ENCODE peak calls at places on chromosomes 13 and 19, in six cellular contexts. T is IMR-90, A is neuronal stem cell, B is mesenchymal stem cell, C is H1, V is H9. X is an unnamed sample.

GRCh38 chr19:58346961-58347929 is 6.0 kb downstream of the A1BG start:
- DNase-seq in T (peak), A (peak), B (peak), C (peak), V (peak), X (no peak)

GRCh38 chr13:110475550-110476219 is 85.8 kb downstream of the RAB20 start:
- DNase-seq in T (no peak), A (no peak), B (no peak), C (no peak), V (no peak), X (no peak)

GRCh38 chr13:102817907-102818306 is 19.0 kb downstream of the BIVM start:
- DNase-seq in T (no peak), A (no peak), B (no peak), C (no peak), V (no peak), X (no peak)

GRCh38 chr13:52879950-52880650 is 31.7 kb upstream of the PCDH8 start:
- DNase-seq in T (no peak), A (no peak), B (no peak), C (no peak), V (peak), X (no peak)

GRCh38 chr13:27619711-27620376 is 485 bp downstream of the LNX2 start:
- DNase-seq in T (peak), A (no peak), B (peak), C (no peak), V (no peak), X (peak)

GRCh38 chr13:49366841-49367240 is 77.0 kb downstream of the CAB39L start:
- DNase-seq in T (peak), A (no peak), B (no peak), C (no peak), V (no peak), X (peak)

GRCh38 chr19:46890423-46891170 is 29.8 kb downstream of the ARHGAP35 start:
- DNase-seq in T (peak), A (no peak), B (peak), C (no peak), V (no peak), X (no peak)

GRCh38 chr13:50729177-50729576 is 114.3 kb downstream of the DLEU7 start:
- DNase-seq in T (no peak), A (no peak), B (no peak), C (no peak), V (no peak), X (no peak)

GRCh38 chr19:4597278-4597974 is 37.9 kb upstream of the SEMA6B start:
- DNase-seq in T (no peak), A (no peak), B (no peak), C (peak), V (no peak), X (no peak)

GRCh38 chr19:17826508-17827056 is 5.3 kb upstream of the INSL3 start:
- DNase-seq in T (no peak), A (no peak), B (no peak), C (no peak), V (no peak), X (peak)

GRCh38 chr19:31139871-31140505 is 209.2 kb downstream of the TSHZ3 start:
- DNase-seq in T (peak), A (no peak), B (peak), C (no peak), V (no peak), X (peak)

GRCh38 chr19:2982983-2983350 is 5.6 kb downstream of the TLE6 start:
- DNase-seq in T (peak), A (no peak), B (peak), C (no peak), V (no peak), X (peak)

GRCh38 chr19:51799998-51800848 is 5.3 kb downstream of the FPR3 start:
- DNase-seq in T (peak), A (no peak), B (no peak), C (no peak), V (no peak), X (no peak)

GRCh38 chr19:14871619-14872230 is 14.2 kb downstream of the OR7A17 start:
- DNase-seq in T (peak), A (no peak), B (no peak), C (no peak), V (no peak), X (no peak)

GRCh38 chr13:67224148-67224846 is 5.8 kb downstream of the PCDH9 start:
- DNase-seq in T (peak), A (peak), B (peak), C (no peak), V (peak), X (no peak)

GRCh38 chr19:42657551-42657950 is 62.8 kb upstream of the CEACAM8 start:
- DNase-seq in T (peak), A (no peak), B (no peak), C (no peak), V (no peak), X (no peak)

GRCh38 chr19:290539-291521 is at the start of gene PLPP2:
- DNase-seq in T (no peak), A (no peak), B (no peak), C (peak), V (peak), X (peak)

GRCh38 chr13:112127564-112127963 is 60.6 kb downstream of the SOX1 start:
- DNase-seq in T (no peak), A (no peak), B (no peak), C (no peak), V (no peak), X (no peak)

GRCh38 chr19:48203227-48203793 is 32.8 kb downstream of the ZSWIM9 start:
- DNase-seq in T (no peak), A (no peak), B (no peak), C (no peak), V (no peak), X (no peak)

GRCh38 chr13:104385409-104385808 is 1319.2 kb upstream of the SLC10A2 start:
- DNase-seq in T (peak), A (no peak), B (peak), C (no peak), V (no peak), X (no peak)

GRCh38 chr13:113653264-113654174 is 4.5 kb downstream of the ATP4B start:
- DNase-seq in T (no peak), A (no peak), B (no peak), C (no peak), V (no peak), X (no peak)

GRCh38 chr13:93118081-93118615 is 108.5 kb upstream of the GPC6 start:
- DNase-seq in T (no peak), A (no peak), B (no peak), C (no peak), V (no peak), X (no peak)

GRCh38 chr13:27549406-27549981 is 70.8 kb downstream of the LNX2 start:
- DNase-seq in T (no peak), A (no peak), B (no peak), C (no peak), V (no peak), X (no peak)

GRCh38 chr13:92745233-92745632 is 481.4 kb upstream of the GPC6 start:
- DNase-seq in T (no peak), A (no peak), B (no peak), C (no peak), V (no peak), X (peak)

GRCh38 chr13:22455036-22455435 is 725.7 kb upstream of the SGCG start:
- DNase-seq in T (no peak), A (no peak), B (no peak), C (no peak), V (no peak), X (no peak)

GRCh38 chr19:45814851-45815481 is at the start of gene RSPH6A:
- DNase-seq in T (no peak), A (no peak), B (no peak), C (peak), V (peak), X (no peak)

GRCh38 chr13:66492479-66492878 is 737.7 kb downstream of the PCDH9 start:
- DNase-seq in T (no peak), A (no peak), B (no peak), C (no peak), V (peak), X (no peak)

GRCh38 chr13:106246817-106247216 is 288.6 kb downstream of the EFNB2 start:
- DNase-seq in T (no peak), A (no peak), B (no peak), C (no peak), V (no peak), X (no peak)

GRCh38 chr19:2246801-2247361 is 2.2 kb upstream of the AMH start:
- DNase-seq in T (peak), A (no peak), B (no peak), C (no peak), V (no peak), X (no peak)

GRCh38 chr19:8392017-8392591 is 1.9 kb downstream of the RAB11B start:
- DNase-seq in T (no peak), A (no peak), B (peak), C (no peak), V (no peak), X (no peak)
- H3K9ac ChIP-seq in T (no peak), A (peak), B (peak), C (no peak), V (no peak), X (no peak)

GRCh38 chr19:5621945-5622464 is 571 bp downstream of the SAFB2 start:
- DNase-seq in T (no peak), A (no peak), B (no peak), C (peak), V (no peak), X (no peak)
- H2BK120ac ChIP-seq in T (no peak), A (no peak), B (peak), C (no peak), V (no peak), X (peak)

GRCh38 chr19:49640113-49640898 is at the start of gene RRAS:
- DNase-seq in T (peak), A (peak), B (peak), C (peak), V (peak), X (peak)
- H4K8ac ChIP-seq in T (peak), A (no peak), B (peak), C (peak), V (no peak), X (peak)

GRCh38 chr19:38064661-38065425 is 157.8 kb downstream of the SIPA1L3 start:
- DNase-seq in T (no peak), A (no peak), B (no peak), C (no peak), V (no peak), X (no peak)
- H3K9ac ChIP-seq in T (no peak), A (no peak), B (no peak), C (no peak), V (no peak), X (no peak)

GRCh38 chr19:12721656-12722565 is 1.8 kb downstream of the TNPO2 start:
- DNase-seq in T (peak), A (peak), B (peak), C (peak), V (peak), X (no peak)
- H2BK120ac ChIP-seq in T (peak), A (peak), B (peak), C (no peak), V (no peak), X (peak)

GRCh38 chr19:44304659-44305193 is at the start of gene ZNF235:
- DNase-seq in T (peak), A (peak), B (peak), C (peak), V (peak), X (peak)
- H4K8ac ChIP-seq in T (peak), A (no peak), B (no peak), C (peak), V (no peak), X (peak)

GRCh38 chr13:28719656-28720055 is 886 bp upstream of the SLC46A3 start:
- DNase-seq in T (peak), A (no peak), B (peak), C (no peak), V (no peak), X (no peak)
- H3K9ac ChIP-seq in T (no peak), A (no peak), B (peak), C (no peak), V (no peak), X (no peak)

GRCh38 chr19:11087870-11088507 is 1.3 kb upstream of the LDLR start:
- DNase-seq in T (no peak), A (no peak), B (no peak), C (no peak), V (no peak), X (no peak)
- H2BK120ac ChIP-seq in T (peak), A (no peak), B (peak), C (peak), V (no peak), X (peak)

DNA sequence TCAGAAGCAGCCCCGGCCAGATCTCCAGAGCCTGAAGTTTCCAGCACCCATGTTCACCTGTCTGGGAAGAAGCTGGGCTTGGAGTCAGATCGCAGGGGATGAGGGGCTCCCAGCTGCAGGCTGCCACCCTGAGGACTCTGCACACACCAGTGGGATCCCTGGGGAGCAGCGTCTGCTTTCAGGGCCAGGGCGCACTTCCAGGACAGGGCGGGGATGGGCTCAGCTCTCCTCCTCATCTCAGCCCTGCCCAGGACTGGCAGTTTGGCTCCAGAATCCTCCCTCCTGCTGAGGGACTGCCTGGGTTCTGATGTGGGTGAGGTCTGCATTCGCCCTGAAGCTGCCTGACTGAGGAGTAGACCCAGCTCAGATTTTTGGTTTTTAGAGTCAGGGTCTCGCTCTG is 3.5 kb downstream of the SLC7A9 start:
- DNase-seq in T (no peak), A (no peak), B (no peak), C (no peak), V (no peak), X (no peak)
- H4K8ac ChIP-seq in T (no peak), A (no peak), B (no peak), C (peak), V (no peak), X (no peak)